ENCODE peak calls at places on chromosomes 6 and 20, in seven cellular contexts. K is SW 1271, S is pulmonary artery endothelial cell, U is fibroblast of the aortic adventitia, X is T-helper 1 cell, O is MV-4-11, V is cardiac fibroblast. T is an unnamed sample.

GRCh38 chr20:25250508-25250907 is 2.6 kb downstream of the PYGB start:
- DNase-seq in K (no peak), S (no peak), U (no peak), X (no peak), O (no peak), V (peak), T (no peak)

GRCh38 chr6:105510746-105511145 is 107.9 kb upstream of the PREP start:
- DNase-seq in K (no peak), S (no peak), U (peak), X (no peak), O (no peak), V (peak), T (no peak)

GRCh38 chr20:58102252-58102651 is 126.2 kb downstream of the ANKRD60 start:
- DNase-seq in K (no peak), S (no peak), U (no peak), X (no peak), O (no peak), V (no peak), T (no peak)

GRCh38 chr20:19254086-19254821 is 41.8 kb downstream of the SLC24A3 start:
- DNase-seq in K (no peak), S (no peak), U (no peak), X (no peak), O (peak), V (peak), T (no peak)

GRCh38 chr6:116217069-116217468 is 36.8 kb downstream of the TSPYL4 start:
- DNase-seq in K (peak), S (no peak), U (peak), X (no peak), O (peak), V (peak), T (no peak)

GRCh38 chr6:160071805-160072687 is 49.6 kb upstream of the SLC22A1 start:
- DNase-seq in K (no peak), S (no peak), U (no peak), X (no peak), O (no peak), V (peak), T (no peak)

GRCh38 chr20:3239026-3239866 is at the start of gene SLC4A11:
- DNase-seq in K (peak), S (no peak), U (peak), X (no peak), O (peak), V (peak), T (peak)

GRCh38 chr6:2522521-2522920 is 228.2 kb downstream of the MYLK4 start:
- DNase-seq in K (peak), S (peak), U (no peak), X (no peak), O (peak), V (peak), T (no peak)

GRCh38 chr20:17227669-17228623 is 1.1 kb downstream of the PCSK2 start:
- DNase-seq in K (no peak), S (no peak), U (no peak), X (no peak), O (no peak), V (no peak), T (no peak)

GRCh38 chr6:159935633-159936032 is 33.2 kb upstream of the IGF2R start:
- DNase-seq in K (no peak), S (no peak), U (peak), X (no peak), O (no peak), V (peak), T (no peak)

GRCh38 chr6:105318660-105319059 is 84.2 kb downstream of the PREP start:
- DNase-seq in K (no peak), S (no peak), U (peak), X (no peak), O (no peak), V (peak), T (no peak)

GRCh38 chr6:106746660-106747059 is 117.3 kb downstream of the QRSL1 start:
- DNase-seq in K (no peak), S (no peak), U (peak), X (no peak), O (no peak), V (peak), T (no peak)

T was measured in stimulated activated effector memory CD8-positive, alpha-beta T cell treated with anti-CD3 and anti-CD28 coated beads, Interleukin-12 subunit alpha, Interleukin-12 subunit beta, amount 100 ng/mL, for 72 hours.